ENCODE peak calls at places on chromosomes 12 and 14, in seven cellular contexts. U, Q, O, Z, S, V and B are unnamed samples.

GRCh38 chr14:74563233-74563585 is 48.8 kb downstream of the LTBP2 start:
- DNase-seq in S (no peak), V (no peak), Z (no peak), O (peak), Q (no peak), U (no peak), B (peak)

GRCh38 chr14:35932659-35933159 is 106.6 kb downstream of the BRMS1L start:
- DNase-seq in U (no peak), Z (no peak), O (peak), Q (no peak), V (no peak), S (no peak), B (no peak)

GRCh38 chr12:124213606-124214347 is 81.1 kb upstream of the RFLNA start:
- DNase-seq in O (no peak), U (no peak), S (no peak), V (peak), Z (no peak), Q (no peak), B (no peak)

GRCh38 chr12:63302269-63302940 is 151.4 kb upstream of the AVPR1A start:
- DNase-seq in Q (peak), U (no peak), S (no peak), V (no peak), Z (no peak), O (no peak), B (no peak)

GRCh38 chr14:104977681-104978647 is at the start of gene AHNAK2:
- DNase-seq in Z (peak), S (peak), Q (peak), V (peak), U (peak), O (peak), B (peak)

GRCh38 chr14:54338696-54339317 is 58.0 kb upstream of the CDKN3 start:
- DNase-seq in Z (no peak), S (peak), O (peak), U (no peak), Q (no peak), V (peak), B (peak)

GRCh38 chr12:51886021-51886710 is 1.7 kb upstream of the ANKRD33 start:
- DNase-seq in Q (peak), V (no peak), Z (no peak), U (no peak), O (peak), S (no peak), B (peak)

GRCh38 chr12:51793201-51793600 is 55.3 kb downstream of the FIGNL2 start:
- DNase-seq in Z (no peak), O (peak), V (no peak), Q (no peak), S (no peak), U (no peak), B (peak)

GRCh38 chr14:41986726-41987125 is 380.1 kb downstream of the LRFN5 start:
- DNase-seq in S (peak), V (no peak), Z (no peak), U (no peak), Q (no peak), O (peak), B (peak)

GRCh38 chr12:79083181-79083580 is 218.6 kb downstream of the SYT1 start:
- DNase-seq in V (no peak), Z (no peak), O (peak), U (no peak), S (no peak), Q (no peak), B (peak)

GRCh38 chr14:55705651-55706340 is 125.8 kb downstream of the KTN1 start:
- DNase-seq in Z (no peak), U (no peak), V (no peak), S (no peak), O (peak), Q (no peak), B (no peak)

GRCh38 chr12:116528498-116528897 is 30.7 kb upstream of the MAP1LC3B2 start:
- DNase-seq in S (no peak), Z (no peak), Q (no peak), V (no peak), U (no peak), O (peak), B (no peak)

GRCh38 chr12:6367065-6367968 is 8.0 kb downstream of the SCNN1A start:
- DNase-seq in V (no peak), S (no peak), U (no peak), Q (no peak), O (peak), Z (no peak), B (peak)

GRCh38 chr14:103721334-103722120 is 5.9 kb downstream of the ZFYVE21 start:
- DNase-seq in O (peak), Q (peak), S (peak), U (no peak), Z (no peak), V (no peak), B (peak)

GRCh38 chr12:5031242-5031641 is 12.4 kb upstream of the KCNA5 start:
- DNase-seq in V (no peak), Z (no peak), Q (no peak), U (no peak), S (no peak), O (no peak), B (no peak)

GRCh38 chr12:33116284-33116683 is 219.7 kb upstream of the PKP2 start:
- DNase-seq in U (no peak), Q (peak), Z (no peak), V (no peak), S (no peak), O (peak), B (no peak)

GRCh38 chr14:54532111-54533012 is 22.7 kb downstream of the CGRRF1 start:
- DNase-seq in V (no peak), Z (no peak), S (no peak), U (no peak), Q (no peak), O (no peak), B (no peak)

GRCh38 chr12:108568653-108569154 is 6.3 kb downstream of the ISCU start:
- DNase-seq in V (no peak), U (no peak), Q (no peak), S (no peak), O (no peak), Z (no peak), B (no peak)

GRCh38 chr14:21486640-21487087 is 9.7 kb downstream of the TOX4 start:
- DNase-seq in S (no peak), O (no peak), Q (no peak), U (no peak), Z (no peak), V (no peak), B (peak)

GRCh38 chr14:99721792-99722516 is 37.9 kb downstream of the CYP46A1 start:
- DNase-seq in Z (no peak), Q (no peak), S (no peak), V (no peak), O (no peak), U (no peak), B (no peak)

GRCh38 chr14:69845787-69846186 is 33.4 kb upstream of the SMOC1 start:
- DNase-seq in O (no peak), Z (no peak), S (no peak), Q (no peak), V (no peak), U (no peak), B (peak)

GRCh38 chr12:3727877-3728632 is 24.9 kb downstream of the CRACR2A start:
- DNase-seq in Z (no peak), O (no peak), S (no peak), V (peak), Q (no peak), U (no peak), B (peak)

GRCh38 chr12:115823635-115824034 is 453.9 kb downstream of the MED13L start:
- DNase-seq in S (no peak), U (no peak), Q (no peak), Z (no peak), O (no peak), V (no peak), B (no peak)

GRCh38 chr12:89565002-89565401 is 39.2 kb upstream of the POC1B start:
- DNase-seq in Q (no peak), U (no peak), O (no peak), S (no peak), Z (no peak), V (no peak), B (no peak)
- H3K9ac ChIP-seq in Q (no peak), U (no peak), O (no peak), S (no peak), Z (no peak), V (no peak), B (no peak)

GRCh38 chr12:9673404-9674225 is 4.1 kb downstream of the CLEC2D start:
- DNase-seq in V (no peak), O (peak), Z (no peak), S (peak), U (no peak), Q (peak), B (peak)

GRCh38 chr12:9669534-9669933 is at the start of gene CLEC2D:
- DNase-seq in U (no peak), V (no peak), S (no peak), Z (no peak), O (no peak), Q (no peak), B (no peak)

GRCh38 chr12:9669019-9669326 is 540 bp upstream of the CLEC2D start:
- DNase-seq in U (no peak), V (no peak), Q (no peak), Z (no peak), S (no peak), O (no peak), B (no peak)

GRCh38 chr12:9668141-9669018 is 1.1 kb upstream of the CLEC2D start:
- DNase-seq in Q (no peak), U (no peak), O (no peak), V (no peak), Z (no peak), S (no peak), B (peak)

DNA sequence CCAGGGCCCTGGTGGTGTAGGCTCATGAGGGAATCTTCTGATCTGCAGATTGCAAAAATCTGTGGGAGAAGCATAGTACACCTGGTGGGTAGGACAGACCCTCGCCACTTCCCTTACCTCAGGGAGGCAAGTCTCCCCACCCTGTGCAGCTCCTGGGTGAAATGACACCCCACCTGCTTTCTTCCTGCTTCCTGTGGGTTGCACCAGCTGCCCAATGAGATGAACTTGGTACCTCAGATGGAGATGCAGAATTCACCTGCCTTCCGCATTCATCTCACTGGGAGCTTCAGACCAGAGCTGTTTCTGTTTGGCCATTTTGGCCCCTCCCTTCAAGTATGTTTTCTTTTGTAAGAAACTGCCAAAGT is 4.7 kb downstream of the CLEC2D start:
- DNase-seq in Q (no peak), S (no peak), Z (no peak), U (no peak), V (no peak), O (no peak), B (no peak)
- H3K9ac ChIP-seq in Q (no peak), S (peak), Z (peak), U (no peak), V (no peak), O (no peak), B (no peak)

GRCh38 chr12:42560977-42561376 is 28.6 kb downstream of the PRICKLE1 start:
- DNase-seq in U (no peak), Q (no peak), O (no peak), S (no peak), Z (no peak), V (no peak), B (no peak)

GRCh38 chr12:42556917-42557316 is 32.6 kb downstream of the PRICKLE1 start:
- DNase-seq in V (no peak), Z (no peak), U (no peak), O (no peak), Q (no peak), S (no peak), B (no peak)

GRCh38 chr12:42552822-42553221 is 36.7 kb downstream of the PRICKLE1 start:
- DNase-seq in Q (no peak), S (no peak), U (no peak), Z (no peak), V (peak), O (no peak), B (no peak)

DNA sequence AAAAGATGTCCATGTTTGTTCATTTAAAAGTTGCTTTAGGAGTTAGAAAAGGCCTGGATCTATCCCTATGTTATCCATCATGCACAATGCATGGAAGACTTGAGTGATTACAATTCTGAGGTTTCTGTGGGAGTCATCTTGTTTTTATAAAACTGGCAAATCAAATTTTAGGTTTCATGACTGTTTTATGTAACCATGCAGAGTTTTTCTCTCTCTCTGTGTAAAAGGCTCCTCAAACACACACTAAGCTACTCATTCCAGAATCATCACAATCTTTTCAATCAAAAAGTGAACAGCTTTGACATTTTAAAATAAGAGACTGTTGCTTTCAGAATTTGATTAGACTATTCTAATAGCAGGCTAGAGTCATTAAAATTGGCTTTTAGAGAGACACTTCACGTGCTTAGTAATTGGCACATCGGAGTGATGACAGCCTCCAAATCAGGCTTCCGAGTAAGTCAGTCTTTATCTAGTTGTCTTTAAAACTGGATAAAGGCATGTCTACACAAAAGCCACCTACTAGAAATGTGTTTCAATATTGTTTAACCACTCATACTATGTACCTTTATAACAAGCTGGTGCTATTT is 31.9 kb downstream of the PRICKLE1 start:
- DNase-seq in S (no peak), Z (no peak), U (no peak), O (no peak), Q (no peak), V (no peak), B (peak)
- H3K9ac ChIP-seq in S (no peak), Z (no peak), U (no peak), O (no peak), Q (no peak), V (no peak), B (no peak)

GRCh38 chr12:65209655-65210043 is 40.3 kb downstream of the LEMD3 start:
- DNase-seq in S (no peak), Q (no peak), O (no peak), V (no peak), Z (no peak), U (no peak), B (no peak)
- H3K9ac ChIP-seq in S (no peak), Q (no peak), O (no peak), V (no peak), Z (no peak), U (no peak), B (no peak)

GRCh38 chr12:105954891-105955607 is 183.7 kb downstream of the NUAK1 start:
- DNase-seq in U (no peak), V (no peak), Z (no peak), S (no peak), O (no peak), Q (peak), B (peak)
- H3K9ac ChIP-seq in U (no peak), V (no peak), Z (no peak), S (no peak), O (no peak), Q (no peak), B (peak)

GRCh38 chr12:47747115-47747514 is 11.6 kb downstream of the RAPGEF3 start:
- DNase-seq in Q (no peak), V (no peak), S (no peak), O (no peak), Z (no peak), U (no peak), B (no peak)

GRCh38 chr12:47748507-47748828 is 10.2 kb downstream of the RAPGEF3 start:
- DNase-seq in Q (no peak), Z (no peak), S (no peak), U (no peak), V (no peak), O (no peak), B (no peak)

GRCh38 chr12:47747596-47748506 is 10.8 kb downstream of the RAPGEF3 start:
- DNase-seq in Z (no peak), S (no peak), O (no peak), V (no peak), U (no peak), Q (no peak), B (no peak)

GRCh38 chr12:47750229-47750798 is 8.4 kb downstream of the RAPGEF3 start:
- DNase-seq in Z (no peak), O (no peak), Q (no peak), U (no peak), S (no peak), V (no peak), B (no peak)

DNA sequence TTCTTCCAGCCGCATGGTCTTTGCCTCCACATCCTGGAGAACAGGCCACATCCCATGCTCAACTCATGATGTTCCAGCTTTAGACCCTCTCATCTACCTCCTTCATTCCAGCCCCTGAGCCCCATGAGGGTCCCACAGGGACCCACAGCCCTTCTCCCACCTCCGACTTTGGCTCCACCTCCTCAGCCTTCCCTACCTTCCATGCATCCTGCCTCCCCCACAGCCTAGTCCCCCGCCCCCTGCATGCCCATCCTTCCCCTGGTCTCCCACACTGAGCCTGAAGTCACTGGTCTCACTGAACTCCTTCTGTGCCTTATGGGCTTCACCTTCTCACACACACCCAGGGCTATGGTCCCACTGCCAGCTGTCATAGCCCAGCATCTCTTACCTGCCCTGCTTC is 9.8 kb downstream of the RAPGEF3 start:
- DNase-seq in S (no peak), Q (no peak), O (no peak), U (no peak), V (no peak), Z (no peak), B (no peak)
- H3K9ac ChIP-seq in S (no peak), Q (no peak), O (no peak), U (no peak), V (no peak), Z (peak), B (no peak)

GRCh38 chr14:68042002-68042401 is 222.4 kb downstream of the RAD51B start:
- DNase-seq in Z (no peak), U (no peak), S (no peak), O (no peak), V (no peak), Q (no peak), B (no peak)
- H3K9ac ChIP-seq in Z (no peak), U (no peak), S (no peak), O (no peak), V (no peak), Q (no peak), B (no peak)